ENCODE peak calls at places on chromosomes 1 and 21, in five cellular contexts. W, F, O, Z and Y are unnamed samples.

GRCh38 chr1:203058674-203058931 is 27.2 kb downstream of the MYOG start:
- DNase-seq in O (no peak), W (no peak), Z (no peak), F (no peak), Y (no peak)

GRCh38 chr1:226002667-226003501 is 3.7 kb upstream of the SDE2 start:
- DNase-seq in O (peak; percentile 39), F (peak; percentile 73), Z (peak; percentile 81), W (peak; percentile 92), Y (no peak)

GRCh38 chr21:32826317-32827167 is 55.0 kb upstream of the PAXBP1 start:
- DNase-seq in F (no peak), W (no peak), Z (peak; percentile 64), O (peak; percentile 38), Y (peak; percentile 58)

GRCh38 chr1:220748091-220748934 is at the start of gene MTARC2:
- DNase-seq in Z (peak; percentile 85), F (peak; percentile 89), W (peak; percentile 81), O (peak; percentile 62), Y (peak; percentile 73)

GRCh38 chr1:213767683-213768082 is 220.1 kb upstream of the PROX1 start:
- DNase-seq in W (no peak), Z (no peak), F (no peak), O (no peak), Y (no peak)

GRCh38 chr1:21724098-21724497 is 54.9 kb upstream of the RAP1GAP start:
- DNase-seq in F (no peak), Z (no peak), W (no peak), O (no peak), Y (no peak)

GRCh38 chr1:115507256-115507589 is 134.5 kb upstream of the VANGL1 start:
- DNase-seq in O (no peak), F (no peak), W (no peak), Z (peak; percentile 13), Y (peak; percentile 67)

GRCh38 chr1:8423134-8423701 is 105.3 kb downstream of the SLC45A1 start:
- DNase-seq in F (peak; percentile 46), W (peak; percentile 75), O (peak; percentile 25), Z (no peak), Y (no peak)

GRCh38 chr1:44346184-44346583 is 8.9 kb downstream of the ERI3 start:
- DNase-seq in Z (no peak), F (no peak), W (no peak), O (no peak), Y (no peak)

GRCh38 chr1:89363196-89363595 is 663 bp upstream of the GBP6 start:
- DNase-seq in F (no peak), Z (no peak), O (peak; percentile 83), W (no peak), Y (peak; percentile 52)

GRCh38 chr1:71193153-71193552 is 112.3 kb upstream of the ZRANB2 start:
- DNase-seq in O (no peak), Z (no peak), F (no peak), W (no peak), Y (no peak)

GRCh38 chr1:227934476-227935313 is 13.0 kb downstream of the WNT9A start:
- DNase-seq in F (no peak), W (peak; percentile 75), Z (peak; percentile 29), O (peak; percentile 97), Y (peak; percentile 86)

GRCh38 chr1:232937741-232938375 is 12.6 kb upstream of the NTPCR start:
- DNase-seq in W (no peak), O (no peak), F (no peak), Z (no peak), Y (peak; percentile 49)

GRCh38 chr21:18549214-18549905 is 145.8 kb upstream of the TMPRSS15 start:
- DNase-seq in F (no peak), W (no peak), Z (peak; percentile 36), O (no peak), Y (peak; percentile 51)

GRCh38 chr1:20375563-20375962 is 84.9 kb downstream of the VWA5B1 start:
- DNase-seq in O (peak; percentile 30), Z (no peak), W (no peak), F (no peak), Y (peak; percentile 72)

GRCh38 chr1:46621930-46622329 is 5.3 kb upstream of the MOB3C start:
- DNase-seq in F (no peak), W (no peak), O (peak; percentile 25), Z (no peak), Y (no peak)

GRCh38 chr1:21099869-21100131 is 76.9 kb downstream of the EIF4G3 start:
- DNase-seq in Z (no peak), F (no peak), O (no peak), W (no peak), Y (no peak)

GRCh38 chr1:21913763-21914162 is 23.3 kb downstream of the HSPG2 start:
- DNase-seq in F (peak; percentile 40), W (no peak), Z (peak; percentile 62), O (no peak), Y (no peak)

GRCh38 chr1:205630241-205630640 is 1.6 kb downstream of the ELK4 start:
- DNase-seq in F (no peak), Z (peak; percentile 75), O (peak; percentile 14), W (no peak), Y (peak; percentile 40)

GRCh38 chr1:174968750-174969244 is 30.9 kb upstream of the CACYBP start:
- DNase-seq in W (no peak), Z (peak; percentile 85), F (no peak), O (peak; percentile 81), Y (peak; percentile 96)

GRCh38 chr1:24923485-24924113 is 6.5 kb downstream of the RUNX3 start:
- DNase-seq in F (no peak), W (no peak), O (no peak), Z (no peak), Y (no peak)

GRCh38 chr1:101992816-101993575 is 3.7 kb downstream of the OLFM3 start:
- DNase-seq in O (no peak), W (no peak), F (no peak), Z (no peak), Y (no peak)

DNA sequence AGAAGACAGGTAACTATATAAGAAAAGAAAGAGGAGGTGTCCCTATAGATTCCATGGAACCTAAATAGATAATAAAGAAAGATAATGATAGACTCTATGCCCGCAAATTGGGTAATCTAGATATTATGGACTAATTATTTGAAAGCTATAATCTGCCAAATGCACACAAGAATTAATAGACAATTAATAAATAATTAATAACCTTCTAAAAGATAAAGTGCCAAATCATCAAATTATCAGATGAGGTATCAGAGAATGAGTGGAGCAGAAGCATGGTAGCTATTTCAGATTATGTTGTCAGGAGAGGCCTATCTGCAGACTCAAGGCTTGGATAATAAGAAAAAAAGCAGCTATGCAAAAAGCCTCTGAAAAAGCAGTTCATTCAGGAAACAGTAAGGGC is 1120.8 kb downstream of the PLA2G4A start:
- DNase-seq in W (no peak), Z (no peak), F (no peak), O (no peak), Y (no peak)
- H3K9me3 ChIP-seq in W (peaks cover 10% of the 10 kb centered on the region), Z (peaks cover 3% of the 10 kb centered on the region), F (peaks cover 14% of the 10 kb centered on the region), O (no peaks in the 10 kb centered on the region), Y (no peaks in the 10 kb centered on the region)

GRCh38 chr21:30839304-30839703 is 9.7 kb upstream of the KRTAP7-1 start:
- DNase-seq in W (no peak), F (no peak), Z (no peak), O (peak; percentile 46), Y (no peak)
- H3K9me3 ChIP-seq in W (no peaks in the 10 kb centered on the region), F (no peaks in the 10 kb centered on the region), Z (peaks cover 5% of the 10 kb centered on the region), O (peaks cover 7% of the 10 kb centered on the region), Y (no peaks in the 10 kb centered on the region)

DNA sequence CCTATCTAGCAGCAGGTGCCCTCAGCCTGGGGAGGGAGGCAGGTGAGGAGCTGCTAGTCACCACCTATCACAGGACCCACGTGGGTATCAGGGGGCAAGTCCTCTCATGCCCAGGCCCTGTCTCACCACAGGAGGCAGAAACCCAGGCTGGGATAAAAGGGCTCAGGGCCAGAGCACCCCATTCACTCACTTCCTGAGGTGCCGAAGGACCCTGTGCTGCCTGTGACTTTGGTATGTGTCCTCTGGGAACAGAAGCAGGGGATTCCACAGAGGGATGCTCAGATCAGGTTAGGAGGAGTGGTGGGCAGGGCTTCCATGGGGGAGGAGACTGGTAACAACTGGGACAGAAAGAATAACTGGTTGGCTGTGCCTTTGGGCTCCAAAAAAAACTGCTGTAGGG is at the start of gene LCE1E:
- DNase-seq in O (peak; percentile 89), Z (no peak), F (no peak), W (no peak), Y (no peak)
- H3K9me3 ChIP-seq in O (no peaks in the 10 kb centered on the region), Z (no peaks in the 10 kb centered on the region), F (no peaks in the 10 kb centered on the region), W (no peaks in the 10 kb centered on the region), Y (no peaks in the 10 kb centered on the region)

GRCh38 chr1:80217377-80217986 is 1211.0 kb upstream of the ADGRL4 start:
- DNase-seq in F (no peak), W (no peak), O (peak; percentile 70), Z (peak; percentile 48), Y (peak; percentile 59)

GRCh38 chr1:80214888-80215540 is 1208.5 kb upstream of the ADGRL4 start:
- DNase-seq in Z (no peak), F (no peak), W (no peak), O (no peak), Y (no peak)

GRCh38 chr1:80218112-80218511 is 1211.6 kb upstream of the ADGRL4 start:
- DNase-seq in W (no peak), O (peak; percentile 60), F (no peak), Z (peak; percentile 51), Y (peak; percentile 75)

GRCh38 chr1:80212021-80212420 is 1205.5 kb upstream of the ADGRL4 start:
- DNase-seq in W (no peak), F (no peak), O (no peak), Z (no peak), Y (no peak)

DNA sequence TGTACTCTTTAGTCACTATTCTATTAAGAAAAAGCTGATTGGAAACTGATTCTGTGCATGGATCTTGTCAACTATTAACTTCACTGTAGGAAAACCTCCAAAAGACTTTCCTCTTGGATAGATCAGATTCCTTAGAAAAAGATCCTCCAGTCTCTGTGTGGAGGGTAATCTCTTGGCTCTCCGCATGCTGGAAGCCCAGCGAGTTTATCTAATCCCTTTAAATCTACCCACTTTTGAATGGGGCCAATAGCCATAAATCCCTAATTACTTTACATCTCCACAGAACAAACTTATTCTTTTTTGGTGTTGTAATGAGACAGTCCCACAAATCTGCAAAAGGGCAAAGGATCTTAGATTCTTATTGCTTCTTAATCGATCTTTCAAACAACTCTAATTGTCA is 1206.4 kb upstream of the ADGRL4 start:
- DNase-seq in Z (no peak), O (no peak), W (no peak), F (no peak), Y (no peak)
- H3K9me3 ChIP-seq in Z (no peaks in the 10 kb centered on the region), O (no peaks in the 10 kb centered on the region), W (no peaks in the 10 kb centered on the region), F (no peaks in the 10 kb centered on the region), Y (no peaks in the 10 kb centered on the region)

GRCh38 chr1:224932607-224933249 is 3.3 kb downstream of the DNAH14 start:
- DNase-seq in O (no peak), F (no peak), Z (no peak), W (no peak), Y (no peak)
- H3K9me3 ChIP-seq in O (peaks cover 22% of the 10 kb centered on the region), F (peaks cover 24% of the 10 kb centered on the region), Z (peaks cover 6% of the 10 kb centered on the region), W (peaks cover 19% of the 10 kb centered on the region), Y (no peaks in the 10 kb centered on the region)